ENCODE peak calls at places on chromosomes 3 and 15, in six cellular contexts. W is naive thymus-derived CD8-positive, alpha-beta T cell; A is activated CD4-positive, alpha-beta T cell treated with anti-CD3 and anti-CD28 coated beads, Interleukin-2, amount 50 U/mL, for 24 hours; F is GM12892; T is suprapubic skin; O is nucleus accumbens. G is an unnamed sample.

GRCh38 chr15:65302061-65302460 is 2.4 kb upstream of the RNU5B-1 start:
- DNase-seq in W (no peak), A (no peak), F (no peak), T (no peak), O (no peak), G (no peak)

GRCh38 chr15:24078310-24079029 is 391.4 kb upstream of the NDN start:
- DNase-seq in W (no peak), A (no peak), F (no peak), T (no peak), O (no peak), G (no peak)

GRCh38 chr3:134018406-134018805 is 11.3 kb downstream of the SLCO2A1 start:
- DNase-seq in W (no peak), A (no peak), F (no peak), T (no peak), O (no peak), G (no peak)

GRCh38 chr15:74461847-74462511 is 1.0 kb upstream of the UBL7 start:
- DNase-seq in W (no peak), A (no peak), F (no peak), T (no peak), O (no peak), G (no peak)

GRCh38 chr3:60161334-60161733 is 1089.9 kb downstream of the FHIT start:
- DNase-seq in W (no peak), A (no peak), F (no peak), T (no peak), O (no peak), G (no peak)

GRCh38 chr15:92634641-92635272 is 20.8 kb downstream of the FAM174B start:
- DNase-seq in W (no peak), A (no peak), F (no peak), T (peak), O (no peak), G (no peak)

GRCh38 chr3:28980131-28980530 is 300.7 kb upstream of the RBMS3 start:
- DNase-seq in W (no peak), A (no peak), F (no peak), T (no peak), O (no peak), G (peak)

GRCh38 chr3:51280171-51280570 is 104.9 kb upstream of the MANF start:
- DNase-seq in W (no peak), A (no peak), F (no peak), T (no peak), O (no peak), G (no peak)

GRCh38 chr3:194565597-194566190 is 67.5 kb downstream of the TMEM44 start:
- DNase-seq in W (no peak), A (no peak), F (no peak), T (no peak), O (no peak), G (peak)

GRCh38 chr3:125608419-125608818 is 13.1 kb upstream of the OSBPL11 start:
- DNase-seq in W (no peak), A (no peak), F (no peak), T (no peak), O (no peak), G (no peak)

GRCh38 chr3:184632551-184632950 is 71.0 kb downstream of the EPHB3 start:
- DNase-seq in W (no peak), A (no peak), F (no peak), T (no peak), O (no peak), G (no peak)